ENCODE peak calls at places on chromosomes 11 and 22, in eight cellular contexts. N is Caco-2, Q is hepatocyte, A is A673, F is body of pancreas, R is bronchial epithelial cell, H is PC-3, M is fibroblast of pulmonary artery. C is an unnamed sample.

GRCh38 chr11:35111171-35112055 is 27.6 kb upstream of the CD44 start:
- DNase-seq in N (no peak), Q (no peak), A (no peak), F (peak), R (peak), H (peak), M (peak), C (peak)

GRCh38 chr22:22038178-22038880 is 55.7 kb upstream of the TOP3B start:
- DNase-seq in N (no peak), Q (no peak), A (no peak), F (no peak), R (no peak), H (no peak), M (no peak), C (no peak)

GRCh38 chr11:31437742-31438435 is 68.2 kb downstream of the DNAJC24 start:
- DNase-seq in N (no peak), Q (no peak), A (no peak), F (no peak), R (peak), H (peak), M (peak), C (peak)

GRCh38 chr22:48898524-48899377 is 928.9 kb downstream of the BRD1 start:
- DNase-seq in N (peak), Q (no peak), A (no peak), F (no peak), R (no peak), H (no peak), M (no peak), C (no peak)

GRCh38 chr22:25942126-25942988 is 200.4 kb downstream of the MYO18B start:
- DNase-seq in N (no peak), Q (no peak), A (no peak), F (no peak), R (no peak), H (no peak), M (no peak), C (no peak)

GRCh38 chr22:32416556-32417085 is 4.6 kb upstream of the RTCB start:
- DNase-seq in N (no peak), Q (no peak), A (peak), F (no peak), R (no peak), H (no peak), M (no peak), C (no peak)

GRCh38 chr22:24205438-24206189 is 24.3 kb downstream of the SUSD2 start:
- DNase-seq in N (no peak), Q (no peak), A (no peak), F (peak), R (peak), H (peak), M (no peak), C (no peak)

GRCh38 chr11:47980093-47980906 is at the start of gene PTPRJ:
- DNase-seq in N (peak), Q (peak), A (peak), F (peak), R (no peak), H (peak), M (peak), C (peak)

GRCh38 chr11:106172389-106172991 is 95.0 kb downstream of the AASDHPPT start:
- DNase-seq in N (no peak), Q (peak), A (no peak), F (no peak), R (peak), H (peak), M (no peak), C (peak)

GRCh38 chr22:35589071-35589735 is 27.9 kb downstream of the MB start:
- DNase-seq in N (peak), Q (peak), A (no peak), F (no peak), R (peak), H (peak), M (peak), C (peak)

GRCh38 chr11:103525069-103525468 is 415.8 kb downstream of the DYNC2H1 start:
- DNase-seq in N (no peak), Q (no peak), A (peak), F (no peak), R (peak), H (peak), M (peak), C (peak)

GRCh38 chr22:46045459-46046298 is 68.7 kb upstream of the WNT7B start:
- DNase-seq in N (peak), Q (no peak), A (no peak), F (peak), R (no peak), H (no peak), M (no peak), C (no peak)

GRCh38 chr11:16382638-16383380 is 26.5 kb upstream of the SOX6 start:
- DNase-seq in N (no peak), Q (no peak), A (peak), F (no peak), R (no peak), H (no peak), M (no peak), C (no peak)

GRCh38 chr22:46047841-46048595 is 71.1 kb upstream of the WNT7B start:
- DNase-seq in N (peak), Q (no peak), A (no peak), F (peak), R (no peak), H (no peak), M (no peak), C (no peak)

GRCh38 chr11:73944085-73944484 is 6.7 kb upstream of the DNAJB13 start:
- DNase-seq in N (peak), Q (no peak), A (no peak), F (no peak), R (no peak), H (no peak), M (no peak), C (no peak)

GRCh38 chr11:82980292-82980691 is 78.8 kb downstream of the DDIAS start:
- DNase-seq in N (no peak), Q (no peak), A (peak), F (no peak), R (peak), H (peak), M (peak), C (peak)

GRCh38 chr11:61125310-61125684 is 23.0 kb downstream of the CD5 start:
- DNase-seq in N (no peak), Q (no peak), A (no peak), F (no peak), R (no peak), H (no peak), M (no peak), C (no peak)

GRCh38 chr11:61127991-61128390 is 25.7 kb downstream of the CD5 start:
- DNase-seq in N (no peak), Q (no peak), A (no peak), F (no peak), R (no peak), H (no peak), M (no peak), C (no peak)

GRCh38 chr11:61124574-61125309 is 22.5 kb downstream of the CD5 start:
- DNase-seq in N (no peak), Q (no peak), A (no peak), F (no peak), R (peak), H (peak), M (no peak), C (peak)

GRCh38 chr11:61123775-61124571 is 21.7 kb downstream of the CD5 start:
- DNase-seq in N (no peak), Q (no peak), A (no peak), F (no peak), R (no peak), H (no peak), M (no peak), C (no peak)

GRCh38 chr11:61126266-61126665 is 24.0 kb downstream of the CD5 start:
- DNase-seq in N (no peak), Q (no peak), A (no peak), F (no peak), R (no peak), H (no peak), M (peak), C (no peak)
- TF ChIP-seq CTCF in N (no peak), Q (peak), A (no peak), F (no peak), R (no peak), H (peak), M (peak), C (no peak)

GRCh38 chr11:469684-470667 is 19.9 kb downstream of the PTDSS2 start:
- DNase-seq in N (no peak), Q (peak), A (peak), F (peak), R (peak), H (peak), M (peak), C (peak)
- TF ChIP-seq CTCF in N (peak), Q (peak), A (peak), F (no peak), R (peak), H (peak), M (peak), C (peak)

GRCh38 chr22:34115722-34116121 is 195.4 kb upstream of the LARGE1 start:
- DNase-seq in N (no peak), Q (no peak), A (no peak), F (no peak), R (no peak), H (no peak), M (no peak), C (no peak)
- TF ChIP-seq CTCF in N (no peak), Q (no peak), A (no peak), F (no peak), R (no peak), H (no peak), M (no peak), C (no peak)

DNA sequence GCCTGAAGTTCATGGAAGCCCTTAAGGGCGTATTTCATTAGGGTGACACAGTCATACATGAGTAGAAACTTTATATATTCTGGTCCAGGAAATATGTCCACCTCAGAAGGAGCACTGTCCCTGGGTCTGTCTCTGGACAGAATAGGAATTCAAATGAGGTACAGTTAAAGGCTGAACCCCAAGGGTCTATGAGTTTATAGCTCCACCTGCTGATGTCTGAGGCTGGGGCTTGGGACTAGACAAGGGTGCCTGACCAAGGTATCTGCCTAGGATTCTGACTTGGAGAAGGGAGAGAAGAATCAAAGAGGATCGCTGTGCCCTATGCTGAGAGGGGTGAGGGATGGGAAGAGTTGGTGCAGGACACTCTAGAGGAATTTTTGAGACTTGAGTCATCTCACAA is 14.9 kb downstream of the HEPHL1 start:
- DNase-seq in N (no peak), Q (no peak), A (no peak), F (no peak), R (no peak), H (peak), M (no peak), C (no peak)
- TF ChIP-seq CTCF in N (no peak), Q (no peak), A (no peak), F (no peak), R (no peak), H (peak), M (no peak), C (no peak)